ENCODE peak calls at places on chromosome 1, in five cellular contexts. S, R, Q, V and A are unnamed samples.

GRCh38 chr1:145979746-145980435 is 15.4 kb downstream of the POLR3GL start:
- DNase-seq in S (no peak), R (no peak), Q (no peak), V (no peak), A (no peak)

GRCh38 chr1:15110867-15111230 is 42.7 kb upstream of the TMEM51 start:
- DNase-seq in S (no peak), R (no peak), Q (no peak), V (no peak), A (peak; percentile 34)

GRCh38 chr1:15951341-15952153 is 24.4 kb downstream of the ZBTB17 start:
- DNase-seq in S (peak; percentile 48), R (no peak), Q (no peak), V (no peak), A (no peak)

GRCh38 chr1:192615055-192615454 is 20.9 kb upstream of the RGS13 start:
- DNase-seq in S (no peak), R (no peak), Q (no peak), V (no peak), A (no peak)

GRCh38 chr1:85707267-85707989 is 805 bp downstream of the ZNHIT6 start:
- DNase-seq in S (no peak), R (no peak), Q (no peak), V (no peak), A (no peak)

GRCh38 chr1:226588484-226588883 is 39.9 kb downstream of the STUM start:
- DNase-seq in S (no peak), R (no peak), Q (no peak), V (no peak), A (no peak)

GRCh38 chr1:153796786-153797659 is 21.8 kb downstream of the SLC27A3 start:
- DNase-seq in S (peak; percentile 80), R (peak; percentile 66), Q (peak; percentile 80), V (peak; percentile 85), A (peak; percentile 65)

GRCh38 chr1:67270569-67270968 is 37.1 kb upstream of the IL12RB2 start:
- DNase-seq in S (no peak), R (no peak), Q (no peak), V (no peak), A (no peak)